ENCODE peak calls at places on chromosomes 6 and 20, in six cellular contexts. F is colonic mucosa, J is LNCaP clone FGC, Y is HFF-Myc, Z is activated T-cell treated with anti-CD3 and anti-CD28 coated beads for 48 hours, G is germinal center. U is an unnamed sample.
A peak's percentile ranks its signal among the peaks of the same experiment; 100 is the strongest.

GRCh38 chr6:168133707-168134398 is 54.8 kb upstream of the FRMD1 start:
- DNase-seq in J (no peak), Z (no peak), F (peak; percentile 12), Y (no peak), G (no peak), U (no peak)

GRCh38 chr6:69867075-69867911 is 937 bp downstream of the COL19A1 start:
- DNase-seq in J (no peak), G (peak; percentile 63), Y (no peak), Z (peak; percentile 57), F (peak; percentile 37), U (no peak)

GRCh38 chr6:32475392-32476206 is 35.9 kb downstream of the HLA-DRA start:
- DNase-seq in G (no peak), Y (no peak), F (no peak), J (no peak), Z (no peak), U (no peak)

GRCh38 chr6:127486934-127487333 is 27.7 kb upstream of the KIAA0408 start:
- DNase-seq in Z (no peak), F (no peak), Y (no peak), G (no peak), J (no peak), U (no peak)

GRCh38 chr6:8025191-8025590 is 39.0 kb downstream of the BLOC1S5 start:
- DNase-seq in Y (no peak), Z (no peak), J (no peak), F (no peak), G (no peak), U (no peak)

GRCh38 chr6:170542031-170542719 is 10.9 kb downstream of the PSMB1 start:
- DNase-seq in J (no peak), G (no peak), F (no peak), Y (no peak), Z (no peak), U (no peak)

GRCh38 chr6:28207244-28208179 is 17.6 kb upstream of the ZSCAN9 start:
- DNase-seq in J (no peak), Z (no peak), Y (no peak), G (peak; percentile 36), F (peak; percentile 53), U (no peak)

GRCh38 chr6:148509789-148510581 is 167.3 kb downstream of the SASH1 start:
- DNase-seq in G (no peak), Y (peak; percentile 97), F (peak; percentile 45), Z (no peak), J (no peak), U (peak; percentile 91)

GRCh38 chr6:92121228-92121627 is 1298.1 kb downstream of the EPHA7 start:
- DNase-seq in F (no peak), G (no peak), J (no peak), Y (no peak), Z (no peak), U (no peak)

GRCh38 chr6:131789219-131789618 is 18.6 kb upstream of the ENPP1 start:
- DNase-seq in F (no peak), Z (no peak), J (no peak), G (no peak), Y (no peak), U (no peak)

GRCh38 chr6:136656121-136656520 is 105.9 kb upstream of the MAP7 start:
- DNase-seq in Z (no peak), J (no peak), F (no peak), Y (no peak), G (no peak), U (no peak)

GRCh38 chr6:70390067-70390466 is 23.2 kb upstream of the FAM135A start:
- DNase-seq in J (no peak), Z (no peak), Y (no peak), G (no peak), F (no peak), U (no peak)

GRCh38 chr20:53672484-53673129 is 79.0 kb upstream of the ZNF217 start:
- DNase-seq in G (no peak), Z (no peak), Y (no peak), J (no peak), F (no peak), U (no peak)

GRCh38 chr6:85460951-85461805 is 11.3 kb downstream of the NT5E start:
- DNase-seq in J (no peak), G (no peak), Y (no peak), F (no peak), Z (no peak), U (no peak)

GRCh38 chr6:147106759-147107401 is 97.3 kb upstream of the STXBP5 start:
- DNase-seq in F (no peak), J (no peak), Y (no peak), G (no peak), Z (no peak), U (no peak)

GRCh38 chr6:56842602-56843475 is 112.1 kb upstream of the BEND6 start:
- DNase-seq in Z (no peak), F (no peak), G (peak; percentile 3), J (no peak), Y (no peak), U (no peak)

GRCh38 chr6:119349041-119349340 is 570 bp downstream of the MAN1A1 start:
- DNase-seq in J (no peak), G (peak; percentile 39), F (no peak), Z (no peak), Y (no peak), U (no peak)

GRCh38 chr20:34127787-34128186 is 15.7 kb upstream of the EIF2S2 start:
- DNase-seq in Z (no peak), J (no peak), Y (no peak), G (no peak), F (no peak), U (no peak)

GRCh38 chr6:35833534-35833933 is 28.4 kb downstream of the LHFPL5 start:
- DNase-seq in F (no peak), Y (no peak), G (no peak), J (no peak), Z (no peak), U (no peak)

GRCh38 chr20:31712112-31712553 is 10.5 kb downstream of the BCL2L1 start:
- DNase-seq in G (no peak), Y (no peak), Z (no peak), F (peak; percentile 47), J (peak; percentile 54), U (no peak)

GRCh38 chr6:35497571-35498406 is 910 bp upstream of the TEAD3 start:
- DNase-seq in G (peak; percentile 45), J (no peak), F (peak; percentile 56), Z (peak; percentile 41), Y (peak; percentile 83), U (no peak)

GRCh38 chr6:118663993-118664985 is 12.9 kb upstream of the CEP85L start:
- DNase-seq in Z (no peak), G (no peak), J (no peak), Y (no peak), F (no peak), U (no peak)

GRCh38 chr6:156425374-156425773 is 351.8 kb upstream of the ARID1B start:
- DNase-seq in Z (no peak), G (no peak), Y (peak; percentile 61), F (no peak), J (no peak), U (peak; percentile 71)

GRCh38 chr6:84314377-84314898 is 87.0 kb upstream of the CEP162 start:
- DNase-seq in J (no peak), Z (no peak), G (no peak), F (no peak), Y (no peak), U (no peak)

GRCh38 chr6:34745277-34746103 is 11.8 kb upstream of the SNRPC start:
- DNase-seq in Z (peak; percentile 24), Y (no peak), F (peak; percentile 77), J (peak; percentile 67), G (no peak), U (no peak)